ENCODE peak calls at places on chromosomes 16 and 17, in four cellular contexts. J is iPS DF 6.9, V is cardiac fibroblast, A is adrenal gland. Q is an unnamed sample.

GRCh38 chr16:59341368-59341767 is 607.3 kb upstream of the GOT2 start:
- DNase-seq in J (no peak), V (no peak), A (no peak), Q (no peak)

GRCh38 chr16:15836965-15837611 is 19.7 kb downstream of the MYH11 start:
- DNase-seq in A (no peak), V (no peak), J (no peak), Q (no peak)

GRCh38 chr16:58026139-58026704 is 668 bp downstream of the MMP15 start:
- DNase-seq in A (peak; percentile 71), J (no peak), V (peak; percentile 56), Q (peak; percentile 45)

GRCh38 chr17:12902046-12902445 is 112.7 kb downstream of the ARHGAP44 start:
- DNase-seq in V (no peak), J (no peak), A (no peak), Q (no peak)

GRCh38 chr16:1290032-1290431 is 19.4 kb upstream of the UBE2I start:
- DNase-seq in A (no peak), J (no peak), V (no peak), Q (no peak)

GRCh38 chr16:84141143-84141670 is 3.8 kb downstream of the HSDL1 start:
- DNase-seq in J (no peak), A (no peak), V (no peak), Q (no peak)

GRCh38 chr17:68812876-68813584 is 142.2 kb downstream of the ABCA8 start:
- DNase-seq in V (no peak), J (no peak), A (no peak), Q (peak; percentile 85)

GRCh38 chr16:64362193-64362592 is 759.7 kb downstream of the CDH11 start:
- DNase-seq in A (peak; percentile 10), J (no peak), V (peak; percentile 58), Q (peak; percentile 26)

GRCh38 chr17:82614095-82614631 is 34.1 kb downstream of the WDR45B start:
- DNase-seq in V (no peak), A (no peak), J (no peak), Q (no peak)

GRCh38 chr17:38559880-38560230 is 45.9 kb downstream of the SRCIN1 start:
- DNase-seq in A (no peak), J (no peak), V (no peak), Q (no peak)

GRCh38 chr17:29376667-29377268 is 13.4 kb upstream of the TAOK1 start:
- DNase-seq in V (peak; percentile 76), J (no peak), A (peak; percentile 66), Q (peak; percentile 70)

GRCh38 chr17:54883939-54884338 is 16.7 kb upstream of the TOM1L1 start:
- DNase-seq in A (no peak), J (no peak), V (no peak), Q (no peak)

GRCh38 chr17:81165246-81166032 is at the start of gene PVALEF:
- DNase-seq in A (no peak), V (no peak), J (no peak), Q (no peak)

GRCh38 chr16:4743217-4743897 is 9.0 kb downstream of the DNAAF8 start:
- DNase-seq in J (no peak), V (peak; percentile 7), A (no peak), Q (no peak)

GRCh38 chr16:10280262-10281170 is 98.3 kb upstream of the GRIN2A start:
- DNase-seq in V (no peak), A (no peak), J (no peak), Q (no peak)

GRCh38 chr16:71412270-71413160 is 29.3 kb downstream of the TLE7 start:
- DNase-seq in A (peak; percentile 78), V (peak; percentile 78), J (peak; percentile 82), Q (peak; percentile 56)

GRCh38 chr17:17179371-17179827 is 26.7 kb downstream of the PLD6 start:
- DNase-seq in J (no peak), V (no peak), A (no peak), Q (no peak)

GRCh38 chr17:50101346-50102163 is 6.4 kb downstream of the PDK2 start:
- DNase-seq in J (no peak), V (no peak), A (peak; percentile 59), Q (peak; percentile 64)
- H3K4me3 ChIP-seq in J (no peak overlapping the region), V (no peak overlapping the region), A (no peak overlapping the region), Q (no peak overlapping the region)

GRCh38 chr17:40331743-40332641 is 23.0 kb downstream of the RARA start:
- DNase-seq in J (no peak), A (peak; percentile 94), V (peak; percentile 77), Q (peak; percentile 60)
- H3K4me3 ChIP-seq in J (no peak overlapping the region), A (no peak overlapping the region), V (no peak overlapping the region), Q (no peak overlapping the region)

GRCh38 chr16:55508271-55508921 is 476 bp upstream of the LPCAT2 start:
- DNase-seq in A (no peak), J (no peak), V (no peak), Q (no peak)
- H3K4me3 ChIP-seq in A (peak overlapping the region; percentile 78), J (peak overlapping the region; percentile 5), V (peak overlapping the region; percentile 72), Q (peak overlapping the region; percentile 66)

GRCh38 chr17:32143525-32143865 is 1.2 kb downstream of the RHOT1 start:
- DNase-seq in A (no peak), V (no peak), J (no peak), Q (no peak)
- H3K4me3 ChIP-seq in A (peak overlapping the region; percentile 61), V (peak overlapping the region; percentile 95), J (no peak overlapping the region), Q (peak overlapping the region; percentile 96)

GRCh38 chr17:80064696-80065095 is 28.3 kb downstream of the CCDC40 start:
- DNase-seq in A (no peak), V (no peak), J (no peak), Q (no peak)
- H3K4me3 ChIP-seq in A (no peak overlapping the region), V (no peak overlapping the region), J (no peak overlapping the region), Q (no peak overlapping the region)